ENCODE peak calls at places on chromosomes 12 and 14, in eight cellular contexts. A, I, V, E, T, D, N and U are unnamed samples.

GRCh38 chr12:114671664-114672476 is 12.1 kb downstream of the TBX3 start:
- DNase-seq in A (no peak), I (no peak), V (no peak), E (no peak), T (peak; percentile 81), D (no peak), N (peak; percentile 78), U (no peak)

GRCh38 chr12:53552346-53553327 is 45.4 kb upstream of the NPFF start:
- DNase-seq in A (no peak), I (no peak), V (no peak), E (no peak), T (no peak), D (no peak), N (no peak), U (no peak)

GRCh38 chr14:75069021-75069810 is at the start of gene ZC2HC1C:
- DNase-seq in A (peak; percentile 97), I (peak; percentile 75), V (peak; percentile 91), E (peak; percentile 64), T (peak; percentile 97), D (peak; percentile 89), N (peak; percentile 98), U (peak; percentile 91)

GRCh38 chr14:75307700-75308379 is 29.2 kb downstream of the FOS start:
- DNase-seq in A (peak; percentile 94), I (peak; percentile 83), V (peak; percentile 77), E (peak; percentile 69), T (peak; percentile 70), D (peak; percentile 63), N (peak; percentile 96), U (peak; percentile 85)

GRCh38 chr12:34033628-34034296 is 11.5 kb downstream of the ALG10 start:
- DNase-seq in A (no peak), I (peak; percentile 30), V (peak; percentile 35), E (peak; percentile 13), T (peak; percentile 4), D (peak; percentile 12), N (no peak), U (peak; percentile 56)

GRCh38 chr14:40365305-40365704 is 933.1 kb upstream of the FBXO33 start:
- DNase-seq in A (no peak), I (no peak), V (no peak), E (no peak), T (no peak), D (no peak), N (no peak), U (no peak)

GRCh38 chr12:12265571-12266388 is 1.1 kb downstream of the LRP6 start:
- DNase-seq in A (no peak), I (peak; percentile 57), V (peak; percentile 58), E (no peak), T (peak; percentile 29), D (no peak), N (no peak), U (peak; percentile 35)

GRCh38 chr14:99668307-99668997 is 15.6 kb upstream of the CYP46A1 start:
- DNase-seq in A (no peak), I (no peak), V (no peak), E (no peak), T (no peak), D (no peak), N (no peak), U (no peak)

GRCh38 chr14:98293527-98293926 is 978.5 kb downstream of the BCL11B start:
- DNase-seq in A (no peak), I (no peak), V (no peak), E (no peak), T (no peak), D (no peak), N (no peak), U (no peak)

GRCh38 chr14:74922752-74923401 is at the start of gene RPS6KL1:
- DNase-seq in A (peak; percentile 89), I (peak; percentile 70), V (peak; percentile 87), E (peak; percentile 68), T (peak; percentile 98), D (peak; percentile 74), N (peak; percentile 86), U (peak; percentile 80)

GRCh38 chr14:23112359-23113178 is 6.5 kb downstream of the CEBPE start:
- DNase-seq in A (no peak), I (peak; percentile 99), V (no peak), E (no peak), T (no peak), D (no peak), N (no peak), U (no peak)

GRCh38 chr14:92590941-92591340 is 77.4 kb downstream of the RIN3 start:
- DNase-seq in A (no peak), I (no peak), V (no peak), E (no peak), T (no peak), D (no peak), N (no peak), U (no peak)

GRCh38 chr14:29668201-29668600 is 259.4 kb downstream of the PRKD1 start:
- DNase-seq in A (no peak), I (no peak), V (no peak), E (no peak), T (no peak), D (no peak), N (no peak), U (no peak)

GRCh38 chr14:87059060-87059827 is 933.7 kb downstream of the GALC start:
- DNase-seq in A (no peak), I (no peak), V (no peak), E (no peak), T (no peak), D (no peak), N (no peak), U (no peak)

GRCh38 chr14:70828188-70828587 is 18.9 kb upstream of the MAP3K9 start:
- DNase-seq in A (no peak), I (no peak), V (no peak), E (no peak), T (no peak), D (no peak), N (no peak), U (no peak)

GRCh38 chr12:43357141-43357540 is 194.9 kb downstream of the ADAMTS20 start:
- DNase-seq in A (no peak), I (no peak), V (no peak), E (no peak), T (no peak), D (no peak), N (no peak), U (no peak)

GRCh38 chr14:81386379-81386778 is 13.7 kb downstream of the STON2 start:
- DNase-seq in A (no peak), I (no peak), V (no peak), E (no peak), T (no peak), D (no peak), N (no peak), U (no peak)

GRCh38 chr12:104733717-104734175 is 224.3 kb downstream of the SLC41A2 start:
- DNase-seq in A (peak; percentile 67), I (peak; percentile 62), V (no peak), E (peak; percentile 8), T (peak; percentile 52), D (peak; percentile 4), N (peak; percentile 79), U (no peak)

GRCh38 chr12:116954700-116955381 is 44.1 kb downstream of the FBXW8 start:
- DNase-seq in A (no peak), I (no peak), V (peak; percentile 51), E (no peak), T (no peak), D (no peak), N (no peak), U (no peak)

GRCh38 chr14:60311417-60311816 is 62.4 kb downstream of the PPM1A start:
- DNase-seq in A (no peak), I (no peak), V (peak; percentile 36), E (no peak), T (peak; percentile 70), D (no peak), N (no peak), U (no peak)

GRCh38 chr12:58917699-58918334 is 2.5 kb downstream of the LRIG3 start:
- DNase-seq in A (no peak), I (no peak), V (peak; percentile 68), E (no peak), T (no peak), D (no peak), N (no peak), U (no peak)
- TF ChIP-seq MAX in A (no peak), I (no peak), V (no peak), E (no peak), T (no peak), D (no peak), N (no peak), U (no peak)

DNA sequence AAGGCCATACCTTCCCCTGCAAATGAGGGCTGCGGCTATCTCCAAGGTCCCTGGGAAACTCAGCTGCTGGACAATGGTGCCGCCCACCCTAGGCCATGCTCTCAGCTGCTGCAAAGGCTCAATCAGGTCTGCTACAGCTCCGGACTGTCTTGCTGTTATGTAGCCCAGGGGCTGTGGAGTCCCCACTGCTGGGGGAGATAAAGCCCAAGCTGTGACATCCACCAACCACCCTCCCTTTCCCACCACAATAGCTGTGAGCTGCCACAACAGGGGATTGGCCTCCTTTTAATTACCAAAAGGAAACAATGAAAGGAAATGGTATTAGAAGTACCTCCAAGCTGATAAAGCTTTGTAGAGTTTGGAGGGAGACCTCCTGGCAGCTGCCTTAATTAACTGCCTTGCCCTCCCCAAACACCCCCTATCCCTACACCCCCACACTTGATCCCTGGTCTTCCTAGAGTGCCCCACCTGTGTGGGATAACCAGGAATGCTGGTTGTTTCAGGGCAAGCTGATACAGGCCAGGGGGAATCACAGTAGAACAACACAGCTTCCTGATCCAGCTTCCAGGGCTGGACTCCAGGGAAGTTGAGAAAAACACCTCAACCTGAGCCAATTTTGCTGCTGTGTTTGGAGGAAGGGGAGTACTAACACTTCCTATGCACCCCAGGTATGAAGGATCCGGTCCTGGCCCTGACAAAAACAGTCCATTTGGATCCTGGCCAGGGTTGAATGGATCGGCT is at the start of gene VWF:
- DNase-seq in A (no peak), I (no peak), V (peak; percentile 90), E (no peak), T (no peak), D (no peak), N (no peak), U (no peak)
- TF ChIP-seq MAX in A (no peak), I (no peak), V (no peak), E (no peak), T (no peak), D (no peak), N (no peak), U (no peak)

DNA sequence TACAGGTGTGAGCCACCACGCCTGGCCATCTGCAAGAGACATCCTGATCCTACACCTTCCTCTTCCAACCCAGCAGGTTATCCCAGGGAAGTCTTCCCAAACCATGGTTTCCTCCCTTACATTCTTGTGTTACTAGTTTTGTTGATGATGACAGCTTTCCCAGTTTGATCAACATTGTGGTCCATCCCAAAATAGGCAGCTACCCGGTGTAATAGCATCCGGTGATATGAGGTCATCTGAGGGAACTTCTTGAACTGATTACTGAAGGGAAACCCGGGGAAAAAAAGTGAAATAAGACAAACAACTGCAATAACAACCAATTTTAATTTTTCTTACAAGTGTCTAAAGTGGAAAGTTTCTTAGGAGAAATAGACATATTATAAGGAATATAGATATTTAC is 45.3 kb upstream of the STAC3 start:
- DNase-seq in A (no peak), I (no peak), V (no peak), E (no peak), T (no peak), D (no peak), N (no peak), U (no peak)
- TF ChIP-seq MAX in A (no peak), I (no peak), V (no peak), E (no peak), T (no peak), D (no peak), N (no peak), U (no peak)

DNA sequence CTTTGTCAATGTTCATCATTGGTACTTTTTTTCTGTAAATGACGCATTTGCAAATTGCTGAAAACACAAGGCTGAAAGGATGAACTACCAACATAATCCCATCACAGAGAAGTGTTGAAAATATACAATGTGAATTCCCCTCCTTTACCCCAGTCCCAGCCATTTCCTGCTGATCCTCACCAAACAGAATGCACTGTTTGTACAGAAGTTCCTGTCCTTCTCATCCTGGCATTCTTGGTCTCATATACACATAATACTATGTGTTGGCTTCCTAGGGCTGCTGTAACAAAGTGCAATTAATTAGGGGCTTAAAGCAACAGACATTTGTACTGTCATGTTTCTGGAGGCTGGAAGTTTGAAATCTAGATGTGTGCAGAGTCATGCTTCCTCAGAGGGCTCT is 836.2 kb upstream of the MGAT4C start:
- DNase-seq in A (no peak), I (no peak), V (peak; percentile 36), E (no peak), T (no peak), D (no peak), N (no peak), U (no peak)
- TF ChIP-seq MAX in A (no peak), I (no peak), V (no peak), E (no peak), T (no peak), D (no peak), N (no peak), U (no peak)